ENCODE peak calls at places on chromosomes 12 and 14, in six cellular contexts. P is A549, D is HCT116, L is endothelial cell of umbilical vein, H is K562, Q is H1. A is an unnamed sample.

GRCh38 chr12:76871751-76872150 is 7.1 kb downstream of the CSRP2 start:
- DNase-seq in P (no peak), L (no peak), D (no peak), Q (no peak), H (no peak), A (no peak)

GRCh38 chr14:54475187-54475881 is 13.4 kb downstream of the GMFB start:
- DNase-seq in D (no peak), P (no peak), Q (no peak), H (no peak), L (no peak), A (no peak)

GRCh38 chr12:109296431-109296830 is 12.7 kb downstream of the FOXN4 start:
- DNase-seq in D (no peak), L (no peak), P (no peak), H (no peak), Q (no peak), A (no peak)

GRCh38 chr14:61528591-61529021 is 166.7 kb upstream of the HIF1A start:
- DNase-seq in L (no peak), P (no peak), Q (no peak), H (no peak), D (no peak), A (no peak)

GRCh38 chr14:93962701-93963601 is 13.4 kb downstream of the ASB2 start:
- DNase-seq in D (no peak), P (no peak), L (no peak), H (no peak), Q (no peak), A (peak; percentile 73)

GRCh38 chr12:111823891-111824290 is 18.1 kb upstream of the MAPKAPK5 start:
- DNase-seq in L (no peak), H (no peak), Q (no peak), P (no peak), D (no peak), A (no peak)

GRCh38 chr14:69079188-69079742 is 73.7 kb downstream of the DCAF5 start:
- DNase-seq in H (no peak), L (peak; percentile 94), D (no peak), Q (no peak), P (peak; percentile 44), A (no peak)

GRCh38 chr12:105423921-105424320 is 93.4 kb downstream of the C12orf75 start:
- DNase-seq in D (no peak), Q (no peak), L (no peak), H (peak; percentile 33), P (no peak), A (no peak)

GRCh38 chr12:105047303-105047702 is 37.0 kb downstream of the ALDH1L2 start:
- DNase-seq in H (no peak), D (no peak), P (no peak), Q (no peak), L (no peak), A (peak; percentile 33)

GRCh38 chr12:42912367-42912766 is 322.8 kb upstream of the PRICKLE1 start:
- DNase-seq in Q (no peak), L (no peak), P (no peak), D (no peak), H (no peak), A (no peak)

GRCh38 chr12:112527501-112527900 is 108.8 kb downstream of the PTPN11 start:
- DNase-seq in Q (no peak), P (no peak), D (no peak), H (no peak), L (no peak), A (no peak)

GRCh38 chr12:76264617-76265016 is 83.6 kb downstream of the BBS10 start:
- DNase-seq in P (no peak), H (no peak), Q (no peak), L (peak; percentile 14), D (no peak), A (no peak)

GRCh38 chr12:68449196-68449595 is 117.0 kb upstream of the MDM1 start:
- DNase-seq in H (no peak), Q (no peak), D (no peak), P (no peak), L (no peak), A (no peak)

GRCh38 chr12:76739896-76740295 is 24.0 kb upstream of the ZDHHC17 start:
- DNase-seq in D (no peak), L (no peak), Q (no peak), H (no peak), P (no peak), A (no peak)

GRCh38 chr12:105092336-105092735 is 8.1 kb upstream of the ALDH1L2 start:
- DNase-seq in Q (peak; percentile 89), L (no peak), H (no peak), P (no peak), D (no peak), A (no peak)

GRCh38 chr12:41407240-41407799 is 219.2 kb downstream of the PDZRN4 start:
- DNase-seq in H (no peak), Q (no peak), L (no peak), D (no peak), P (no peak), A (no peak)

GRCh38 chr12:6952121-6952859 is 1.1 kb downstream of the PTPN6 start:
- DNase-seq in P (no peak), L (no peak), H (no peak), Q (no peak), D (no peak), A (no peak)

GRCh38 chr12:124828264-124829007 is 35.2 kb downstream of the SCARB1 start:
- DNase-seq in P (peak; percentile 95), H (no peak), D (no peak), Q (no peak), L (no peak), A (no peak)

GRCh38 chr12:43338848-43339526 is 213.0 kb downstream of the ADAMTS20 start:
- DNase-seq in H (no peak), D (peak; percentile 16), L (peak; percentile 86), Q (peak; percentile 2), P (peak; percentile 5), A (peak; percentile 75)

GRCh38 chr14:77302926-77303325 is 17.8 kb downstream of the POMT2 start:
- DNase-seq in Q (no peak), H (peak; percentile 25), P (peak; percentile 94), D (peak; percentile 65), L (peak; percentile 67), A (no peak)

GRCh38 chr14:80996049-80996901 is 40.9 kb downstream of the TSHR start:
- DNase-seq in D (peak; percentile 66), L (peak; percentile 44), P (peak; percentile 65), Q (no peak), H (peak; percentile 25), A (peak; percentile 75)

GRCh38 chr14:22978873-22979671 is 3.3 kb downstream of the AJUBA start:
- DNase-seq in H (no peak), Q (no peak), D (no peak), P (no peak), L (no peak), A (no peak)

GRCh38 chr14:104599446-104599845 is 5.1 kb downstream of the TMEM179 start:
- DNase-seq in Q (no peak), H (no peak), D (no peak), P (no peak), L (no peak), A (no peak)

GRCh38 chr12:75087656-75088055 is 122.0 kb downstream of the KCNC2 start:
- DNase-seq in P (no peak), Q (no peak), H (no peak), D (peak; percentile 13), L (no peak), A (peak; percentile 16)

GRCh38 chr12:262113-262512 is 523 bp downstream of the SLC6A13 start:
- DNase-seq in P (no peak), Q (no peak), L (no peak), D (no peak), H (no peak), A (no peak)

GRCh38 chr12:65266408-65266807 is 12.1 kb upstream of the MSRB3 start:
- DNase-seq in P (no peak), L (peak; percentile 30), D (no peak), H (no peak), Q (no peak), A (no peak)

GRCh38 chr14:91149462-91149861 is 35.6 kb downstream of the DGLUCY start:
- DNase-seq in P (peak; percentile 32), D (no peak), L (peak; percentile 91), Q (no peak), H (peak; percentile 39), A (peak; percentile 17)

GRCh38 chr12:66571361-66571760 is 107.5 kb downstream of the GRIP1 start:
- DNase-seq in D (no peak), H (no peak), Q (no peak), P (no peak), L (no peak), A (no peak)

GRCh38 chr14:31090872-31091764 is 64.9 kb upstream of the STRN3 start:
- DNase-seq in H (no peak), D (no peak), Q (no peak), L (peak; percentile 66), P (peak; percentile 9), A (peak; percentile 63)

DNA sequence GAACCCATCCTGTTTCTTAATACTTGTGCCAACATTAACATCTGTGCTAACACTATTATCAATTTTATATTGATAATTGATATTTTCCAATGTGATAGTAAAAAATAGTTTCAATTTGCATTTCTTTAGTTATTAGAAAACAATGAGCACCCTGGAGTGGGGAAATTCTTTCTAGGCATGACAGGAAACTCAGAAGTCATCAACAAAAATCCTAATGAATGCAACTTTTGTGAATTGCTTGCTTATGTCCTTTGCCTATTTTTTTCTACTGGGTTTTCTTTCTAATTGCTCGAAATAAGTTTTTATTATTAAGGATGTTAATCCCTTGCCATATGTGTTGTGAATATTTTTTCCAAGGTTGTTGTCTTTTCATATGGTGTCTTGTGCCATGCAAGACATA is 18.1 kb upstream of the WDR20 start:
- DNase-seq in Q (no peak), L (no peak), D (no peak), P (no peak), H (no peak), A (no peak)
- TF ChIP-seq MAX in Q (no peak), L (no peak), D (no peak), P (no peak), H (no peak), A (no peak)

DNA sequence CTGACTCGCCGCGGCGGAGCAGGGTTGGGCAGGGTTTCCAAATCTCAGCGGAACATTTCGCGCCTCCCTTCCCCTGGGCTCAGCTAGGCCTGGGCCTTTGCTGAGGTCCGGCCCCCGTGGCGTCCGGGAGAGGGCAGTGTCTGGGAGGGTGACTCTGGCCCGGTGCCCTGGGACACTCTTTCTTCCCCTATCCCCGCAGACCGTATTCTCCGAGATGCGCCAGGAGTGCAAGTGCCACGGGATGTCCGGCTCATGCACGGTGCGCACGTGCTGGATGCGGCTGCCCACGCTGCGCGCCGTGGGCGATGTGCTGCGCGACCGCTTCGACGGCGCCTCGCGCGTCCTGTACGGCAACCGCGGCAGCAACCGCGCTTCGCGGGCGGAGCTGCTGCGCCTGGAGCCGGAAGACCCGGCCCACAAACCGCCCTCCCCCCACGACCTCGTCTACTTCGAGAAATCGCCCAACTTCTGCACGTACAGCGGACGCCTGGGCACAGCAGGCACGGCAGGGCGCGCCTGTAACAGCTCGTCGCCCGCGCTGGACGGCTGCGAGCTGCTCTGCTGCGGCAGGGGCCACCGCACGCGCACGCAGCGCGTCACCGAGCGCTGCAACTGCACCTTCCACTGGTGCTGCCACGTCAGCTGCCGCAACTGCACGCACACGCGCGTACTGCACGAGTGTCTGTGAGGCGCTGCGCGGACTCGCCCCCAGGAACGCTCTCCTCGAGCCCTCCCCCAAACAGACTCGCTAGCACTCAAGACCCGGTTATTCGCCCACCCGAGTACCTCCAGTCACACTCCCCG is 3.0 kb downstream of the WNT1 start:
- DNase-seq in H (peak; percentile 44), D (no peak), L (no peak), Q (no peak), P (peak; percentile 66), A (peak; percentile 61)
- H3K4me3 ChIP-seq in H (no peak overlapping the region), D (no peak overlapping the region), L (no peak overlapping the region), Q (peak overlapping the region; percentile 57), P (peak overlapping the region; percentile 44), A (no peak overlapping the region)

GRCh38 chr14:101628471-101628966 is 67.2 kb downstream of the DIO3 start:
- DNase-seq in L (peak; percentile 59), Q (peak; percentile 54), P (peak; percentile 73), D (peak; percentile 31), H (peak; percentile 84), A (peak; percentile 77)
- TF ChIP-seq POLR2A in L (no peak), Q (no peak), P (no peak), D (no peak), H (no peak), A (no peak)

GRCh38 chr14:106268013-106268727 is 741.8 kb downstream of the TMEM121 start:
- DNase-seq in L (no peak), D (no peak), Q (no peak), P (no peak), H (peak; percentile 17), A (peak; percentile 26)
- TF ChIP-seq MAX in L (no peak), D (no peak), Q (no peak), P (no peak), H (no peak), A (no peak)